ENCODE peak calls at places on chromosome 7, in six cellular contexts. M is posterior vena cava; K is caudate nucleus; U is stimulated activated CD4-positive, alpha-beta T cell treated with anti-CD3 and anti-CD28 coated beads, Interleukin-1b, Interleukin-23, amount 100 ng/mL, for 24 hours; Y is NCI-H2081; V is choroid plexus epithelial cell. B is an unnamed sample.

GRCh38 chr7:149473251-149473650 is 12.4 kb upstream of the ZNF777 start:
- DNase-seq in M (no peak), K (peak), U (no peak), Y (no peak), V (no peak), B (no peak)

GRCh38 chr7:96671854-96672253 is 37.8 kb downstream of the SEM1 start:
- DNase-seq in M (no peak), K (no peak), U (no peak), Y (no peak), V (no peak), B (no peak)

GRCh38 chr7:134140889-134141867 is 14.0 kb downstream of the LRGUK start:
- DNase-seq in M (peak), K (peak), U (peak), Y (peak), V (peak), B (peak)

GRCh38 chr7:104982773-104983619 is 31.0 kb upstream of the KMT2E start:
- DNase-seq in M (no peak), K (no peak), U (no peak), Y (peak), V (no peak), B (no peak)

GRCh38 chr7:130606161-130606560 is 62.4 kb downstream of the COPG2 start:
- DNase-seq in M (no peak), K (no peak), U (no peak), Y (no peak), V (no peak), B (no peak)

GRCh38 chr7:138889566-138889965 is 91.6 kb upstream of the ATP6V0A4 start:
- DNase-seq in M (no peak), K (no peak), U (no peak), Y (peak), V (peak), B (no peak)

GRCh38 chr7:109354000-109354399 is 784.3 kb downstream of the DNAJB9 start:
- DNase-seq in M (no peak), K (no peak), U (no peak), Y (no peak), V (no peak), B (no peak)

GRCh38 chr7:26508917-26509316 is 217.3 kb downstream of the SNX10 start:
- DNase-seq in M (no peak), K (no peak), U (no peak), Y (peak), V (no peak), B (no peak)

GRCh38 chr7:44327981-44328380 is 2.6 kb upstream of the CAMK2B start:
- DNase-seq in M (no peak), K (no peak), U (no peak), Y (no peak), V (no peak), B (no peak)

GRCh38 chr7:88546808-88547207 is 212.7 kb upstream of the ZNF804B start:
- DNase-seq in M (no peak), K (no peak), U (no peak), Y (peak), V (peak), B (peak)

GRCh38 chr7:31398815-31399214 is 58.3 kb upstream of the NEUROD6 start:
- DNase-seq in M (no peak), K (no peak), U (no peak), Y (no peak), V (no peak), B (no peak)

GRCh38 chr7:134892002-134892693 is 94.2 kb upstream of the AGBL3 start:
- DNase-seq in M (no peak), K (no peak), U (no peak), Y (no peak), V (peak), B (no peak)

B was measured in astrocyte of the cerebellum.